ENCODE peak calls at places on chromosomes 1 and 21, in eight cellular contexts. D is H1, J is neural progenitor cell, P is GM23248, A is IMR-90, L is fibroblast of lung, E is K562, K is HepG2. F is an unnamed sample.

GRCh38 chr1:18294437-18295176 is 186.1 kb upstream of the KLHDC7A start:
- DNase-seq in D (peak), J (no peak), P (no peak), A (no peak), L (no peak), E (no peak), K (no peak), F (no peak)

GRCh38 chr1:200129480-200129879 is 102.0 kb downstream of the NR5A2 start:
- DNase-seq in D (no peak), J (no peak), P (no peak), A (no peak), L (no peak), E (no peak), K (no peak), F (no peak)

GRCh38 chr1:119097380-119097779 is 43.1 kb downstream of the WARS2 start:
- DNase-seq in D (no peak), J (no peak), P (peak), A (peak), L (peak), E (no peak), K (no peak), F (peak)

GRCh38 chr1:39144943-39145650 is 59.4 kb upstream of the MACF1 start:
- DNase-seq in D (no peak), J (no peak), P (no peak), A (peak), L (peak), E (no peak), K (no peak), F (no peak)

GRCh38 chr1:19157653-19158052 is 52.4 kb downstream of the UBR4 start:
- DNase-seq in D (no peak), J (no peak), P (no peak), A (no peak), L (no peak), E (no peak), K (no peak), F (no peak)

GRCh38 chr1:58931024-58931423 is 147.2 kb upstream of the JUN start:
- DNase-seq in D (no peak), J (no peak), P (no peak), A (no peak), L (no peak), E (no peak), K (no peak), F (no peak)

GRCh38 chr1:28259935-28260802 is 851 bp downstream of the SESN2 start:
- DNase-seq in D (peak), J (peak), P (peak), A (peak), L (peak), E (peak), K (no peak), F (peak)

GRCh38 chr1:111032295-111032897 is 68.7 kb upstream of the LRIF1 start:
- DNase-seq in D (no peak), J (peak), P (peak), A (peak), L (no peak), E (peak), K (peak), F (peak)

GRCh38 chr21:20276954-20277353 is 721.3 kb upstream of the NCAM2 start:
- DNase-seq in D (no peak), J (peak), P (no peak), A (no peak), L (no peak), E (no peak), K (no peak), F (no peak)

GRCh38 chr1:31689821-31690220 is 14.0 kb downstream of the COL16A1 start:
- DNase-seq in D (no peak), J (no peak), P (peak), A (peak), L (peak), E (no peak), K (no peak), F (peak)

GRCh38 chr1:205524794-205525101 is 20.3 kb downstream of the CDK18 start:
- DNase-seq in D (no peak), J (no peak), P (no peak), A (no peak), L (no peak), E (no peak), K (no peak), F (no peak)

GRCh38 chr21:41885341-41886024 is 6.3 kb upstream of the PRDM15 start:
- DNase-seq in D (no peak), J (no peak), P (no peak), A (peak), L (peak), E (no peak), K (no peak), F (no peak)

GRCh38 chr1:228963795-228964177 is 228.5 kb downstream of the RHOU start:
- DNase-seq in D (no peak), J (no peak), P (peak), A (no peak), L (no peak), E (no peak), K (no peak), F (no peak)

GRCh38 chr1:39852214-39852791 is 31.0 kb downstream of the TRIT1 start:
- DNase-seq in D (no peak), J (no peak), P (no peak), A (peak), L (no peak), E (no peak), K (peak), F (peak)

GRCh38 chr1:57131701-57132394 is 166.0 kb upstream of the C8B start:
- DNase-seq in D (no peak), J (no peak), P (peak), A (peak), L (peak), E (no peak), K (no peak), F (peak)

GRCh38 chr1:106952766-106953165 is 103.7 kb upstream of the PRMT6 start:
- DNase-seq in D (no peak), J (no peak), P (peak), A (peak), L (peak), E (no peak), K (no peak), F (peak)

GRCh38 chr1:9186082-9186859 is 48.3 kb upstream of the H6PD start:
- DNase-seq in D (no peak), J (no peak), P (no peak), A (peak), L (peak), E (no peak), K (no peak), F (no peak)

GRCh38 chr1:107139833-107140702 is 771 bp upstream of the NTNG1 start:
- DNase-seq in D (peak), J (peak), P (peak), A (peak), L (peak), E (no peak), K (no peak), F (peak)

GRCh38 chr1:174447866-174448530 is at the start of gene GPR52:
- DNase-seq in D (no peak), J (no peak), P (no peak), A (no peak), L (no peak), E (no peak), K (no peak), F (no peak)

GRCh38 chr1:43203859-43204258 is 31.7 kb downstream of the CFAP57 start:
- DNase-seq in D (no peak), J (no peak), P (no peak), A (no peak), L (no peak), E (no peak), K (no peak), F (no peak)
- H3K4me3 ChIP-seq in D (no peak), J (no peak), P (no peak), A (no peak), L (no peak), E (no peak), K (no peak), F (no peak)

GRCh38 chr1:100459815-100460114 is 78.2 kb upstream of the GPR88 start:
- DNase-seq in D (no peak), J (no peak), P (no peak), A (no peak), L (no peak), E (no peak), K (no peak), F (no peak)

GRCh38 chr1:100456880-100457279 is 81.1 kb upstream of the GPR88 start:
- DNase-seq in D (no peak), J (no peak), P (peak), A (no peak), L (peak), E (no peak), K (no peak), F (no peak)

GRCh38 chr1:100457683-100458082 is 80.3 kb upstream of the GPR88 start:
- DNase-seq in D (no peak), J (no peak), P (no peak), A (no peak), L (no peak), E (no peak), K (no peak), F (no peak)

GRCh38 chr1:100461222-100461621 is 76.7 kb upstream of the GPR88 start:
- DNase-seq in D (no peak), J (peak), P (peak), A (no peak), L (peak), E (no peak), K (no peak), F (no peak)

GRCh38 chr1:100458925-100459814 is 78.8 kb upstream of the GPR88 start:
- DNase-seq in D (no peak), J (peak), P (peak), A (peak), L (peak), E (no peak), K (peak), F (peak)
- H2AFZ ChIP-seq in D (no peak), J (no peak), P (peak), A (no peak), L (peak), E (no peak), K (no peak), F (peak)

GRCh38 chr21:35509004-35509704 is 460.1 kb upstream of the RUNX1 start:
- DNase-seq in D (no peak), J (no peak), P (peak), A (no peak), L (no peak), E (no peak), K (no peak), F (no peak)

GRCh38 chr21:35508389-35508888 is 459.3 kb upstream of the RUNX1 start:
- DNase-seq in D (peak), J (peak), P (peak), A (peak), L (peak), E (peak), K (peak), F (peak)

GRCh38 chr21:35512321-35512720 is 463.2 kb upstream of the RUNX1 start:
- DNase-seq in D (no peak), J (no peak), P (peak), A (peak), L (no peak), E (no peak), K (no peak), F (no peak)

GRCh38 chr21:35511298-35512162 is 462.4 kb upstream of the RUNX1 start:
- DNase-seq in D (no peak), J (no peak), P (peak), A (peak), L (peak), E (no peak), K (no peak), F (peak)

DNA sequence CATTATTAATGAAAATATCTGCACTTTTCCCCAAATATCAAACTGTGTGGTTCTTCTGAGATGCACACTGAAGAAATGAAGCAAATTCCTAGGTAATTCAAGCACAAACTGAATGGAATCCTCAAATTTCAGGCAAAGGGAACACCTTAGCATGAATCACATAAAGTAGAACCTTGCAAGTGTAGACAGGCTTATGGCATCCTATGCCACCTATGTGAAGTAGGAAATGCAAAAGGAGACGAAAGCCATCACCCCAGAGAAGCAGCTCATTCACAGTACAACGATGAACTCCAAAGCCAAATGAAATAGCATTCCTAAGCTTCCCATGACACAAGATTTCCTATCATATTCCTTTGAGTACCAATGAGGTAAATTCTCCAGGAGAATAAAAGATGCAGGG is 461.2 kb upstream of the RUNX1 start:
- DNase-seq in D (no peak), J (no peak), P (no peak), A (no peak), L (no peak), E (no peak), K (no peak), F (no peak)
- H3K4me2 ChIP-seq in D (no peak), J (no peak), P (no peak), A (no peak), L (no peak), E (no peak), K (no peak), F (peak)

GRCh38 chr21:44462090-44462833 is 7.0 kb downstream of the LRRC3 start:
- DNase-seq in D (no peak), J (no peak), P (no peak), A (no peak), L (no peak), E (no peak), K (no peak), F (no peak)

GRCh38 chr21:44462834-44463200 is 7.5 kb downstream of the LRRC3 start:
- DNase-seq in D (no peak), J (no peak), P (no peak), A (no peak), L (no peak), E (no peak), K (no peak), F (no peak)

GRCh38 chr21:44466351-44466954 is 11.1 kb downstream of the LRRC3 start:
- DNase-seq in D (no peak), J (no peak), P (no peak), A (no peak), L (no peak), E (no peak), K (no peak), F (no peak)

GRCh38 chr21:44463716-44464115 is 8.4 kb downstream of the LRRC3 start:
- DNase-seq in D (no peak), J (no peak), P (no peak), A (no peak), L (no peak), E (no peak), K (no peak), F (no peak)

GRCh38 chr21:44464351-44464750 is 9.0 kb downstream of the LRRC3 start:
- DNase-seq in D (no peak), J (no peak), P (no peak), A (no peak), L (no peak), E (no peak), K (no peak), F (no peak)
- H3K4me3 ChIP-seq in D (no peak), J (no peak), P (no peak), A (no peak), L (no peak), E (no peak), K (no peak), F (no peak)